ENCODE peak calls at places on chromosomes 7 and 10, in six cellular contexts. M is HepG2, E is HCT116, K is H1, Z is K562, W is GM12878. Q is an unnamed sample.

GRCh38 chr7:95649546-95649945 is 53.2 kb upstream of the PDK4 start:
- DNase-seq in M (no peak), E (no peak), K (no peak), Z (no peak), W (no peak), Q (no peak)

GRCh38 chr7:151086802-151087246 is 549 bp downstream of the AGAP3 start:
- DNase-seq in M (no peak), E (no peak), K (no peak), Z (no peak), W (no peak), Q (peak; percentile 50)

GRCh38 chr10:12235796-12236195 is 39.8 kb downstream of the CDC123 start:
- DNase-seq in M (peak; percentile 69), E (no peak), K (no peak), Z (no peak), W (no peak), Q (no peak)

GRCh38 chr7:39410582-39410981 is 155.6 kb upstream of the YAE1 start:
- DNase-seq in M (no peak), E (no peak), K (no peak), Z (no peak), W (no peak), Q (no peak)

GRCh38 chr10:114674321-114674720 is 16.2 kb upstream of the ABLIM1 start:
- DNase-seq in M (no peak), E (no peak), K (no peak), Z (no peak), W (no peak), Q (no peak)

GRCh38 chr10:97124211-97124610 is 61.5 kb downstream of the SLIT1 start:
- DNase-seq in M (no peak), E (no peak), K (no peak), Z (no peak), W (no peak), Q (no peak)

GRCh38 chr7:20588678-20589077 is 26.8 kb upstream of the ABCB5 start:
- DNase-seq in M (no peak), E (no peak), K (no peak), Z (no peak), W (no peak), Q (no peak)

GRCh38 chr7:110871856-110872255 is 219.1 kb upstream of the LRRN3 start:
- DNase-seq in M (no peak), E (no peak), K (no peak), Z (no peak), W (no peak), Q (no peak)

GRCh38 chr10:60910543-60910942 is 33.4 kb downstream of the RHOBTB1 start:
- DNase-seq in M (no peak), E (no peak), K (no peak), Z (no peak), W (no peak), Q (no peak)

GRCh38 chr10:3668276-3668960 is 116.6 kb downstream of the KLF6 start:
- DNase-seq in M (peak; percentile 55), E (no peak), K (peak; percentile 47), Z (peak; percentile 81), W (no peak), Q (peak; percentile 66)

GRCh38 chr7:96097802-96098201 is 224.1 kb downstream of the SLC25A13 start:
- DNase-seq in M (no peak), E (no peak), K (no peak), Z (no peak), W (no peak), Q (no peak)

GRCh38 chr10:125694874-125695273 is 11.9 kb upstream of the TEX36 start:
- DNase-seq in M (no peak), E (no peak), K (no peak), Z (no peak), W (no peak), Q (no peak)

GRCh38 chr7:128155100-128155763 is 85.8 kb upstream of the LEP start:
- DNase-seq in M (no peak), E (no peak), K (no peak), Z (peak; percentile 53), W (no peak), Q (no peak)

GRCh38 chr7:36116347-36117200 is 36.5 kb upstream of the EEPD1 start:
- DNase-seq in M (peak; percentile 67), E (peak; percentile 56), K (no peak), Z (no peak), W (no peak), Q (no peak)

DNA sequence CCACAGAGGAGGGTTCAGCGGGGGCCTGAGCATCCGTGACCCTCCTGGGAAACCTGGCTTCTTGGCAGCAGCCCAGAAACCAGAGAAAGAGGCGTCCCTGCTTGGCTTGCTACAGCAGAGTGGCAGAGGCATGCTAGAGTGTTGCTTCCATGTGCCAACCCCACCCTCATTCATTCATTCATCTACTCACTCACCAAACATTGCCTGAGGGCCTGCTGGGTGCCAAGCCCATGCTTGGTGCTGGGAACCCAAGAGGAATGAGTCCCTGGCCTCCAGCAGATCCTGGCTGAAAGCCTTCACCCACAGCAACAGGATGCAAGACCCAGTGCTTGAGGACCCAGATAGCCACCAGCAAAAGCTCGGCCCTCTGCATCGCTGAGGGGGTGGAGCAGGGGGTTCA is 129.0 kb downstream of the CDH23 start:
- DNase-seq in M (no peak), E (no peak), K (no peak), Z (no peak), W (no peak), Q (no peak)
- TF ChIP-seq ATF3 in M (no peak), E (no peak), K (no peak), Z (no peak), W (no peak), Q (no peak)

GRCh38 chr10:74238031-74238431 is 87.0 kb downstream of the ADK start:
- DNase-seq in M (no peak), E (no peak), K (no peak), Z (no peak), W (no peak), Q (no peak)
- TF ChIP-seq ATF3 in M (no peak), E (no peak), K (no peak), Z (no peak), W (no peak), Q (no peak)

GRCh38 chr7:149144996-149145850 is 2.0 kb upstream of the ZNF398 start:
- DNase-seq in M (no peak), E (peak; percentile 74), K (peak; percentile 88), Z (no peak), W (no peak), Q (no peak)
- TF ChIP-seq ATF3 in M (no peak), E (no peak), K (no peak), Z (no peak), W (no peak), Q (no peak)

DNA sequence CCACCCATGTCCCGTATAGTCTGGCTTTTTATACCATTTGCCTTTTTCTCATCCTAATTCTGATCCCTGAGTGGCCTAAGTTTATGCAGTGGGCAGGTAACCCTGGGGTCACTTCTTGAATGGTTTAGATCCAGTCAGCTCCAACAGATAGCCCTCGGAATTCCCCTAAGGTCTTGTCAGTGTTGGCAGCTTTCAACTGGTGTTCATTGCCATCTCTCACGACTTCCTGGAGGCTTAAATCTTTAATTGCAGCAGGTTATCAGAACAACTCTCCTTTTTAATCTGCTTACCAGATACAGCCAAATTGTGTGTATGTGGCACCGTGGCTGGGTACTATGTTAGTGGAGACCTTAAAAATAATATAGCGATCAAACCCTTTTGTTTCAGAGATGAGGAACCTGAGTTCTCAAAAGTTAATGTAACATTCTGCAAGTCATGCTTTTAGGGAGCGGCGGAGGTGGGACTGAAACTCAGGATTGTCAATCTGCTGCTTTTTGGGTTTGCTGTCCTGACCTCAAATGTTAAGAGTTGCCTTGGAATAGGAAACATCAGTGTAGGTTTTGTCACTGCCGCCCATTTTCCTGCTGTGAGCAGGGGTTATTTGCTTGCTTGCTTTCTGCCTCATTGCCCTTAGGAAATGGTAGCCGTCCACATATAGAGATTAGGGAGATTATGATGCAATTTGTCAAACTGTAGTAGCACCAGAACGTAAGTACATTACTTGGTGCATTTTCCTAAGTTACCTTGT is 810 bp downstream of the DLD start:
- DNase-seq in M (no peak), E (no peak), K (no peak), Z (peak; percentile 54), W (no peak), Q (no peak)
- TF ChIP-seq ATF3 in M (no peak), E (no peak), K (no peak), Z (no peak), W (no peak), Q (no peak)

GRCh38 chr10:33073641-33074410 is 115.8 kb upstream of the ITGB1 start:
- DNase-seq in M (no peak), E (no peak), K (no peak), Z (no peak), W (no peak), Q (no peak)
- TF ChIP-seq ATF3 in M (no peak), E (no peak), K (no peak), Z (no peak), W (no peak), Q (no peak)

GRCh38 chr10:132886211-132887099 is 55.9 kb downstream of the CFAP46 start:
- DNase-seq in M (peak; percentile 7), E (no peak), K (no peak), Z (no peak), W (no peak), Q (peak; percentile 14)
- TF ChIP-seq ATF3 in M (no peak), E (no peak), K (no peak), Z (no peak), W (no peak), Q (no peak)

DNA sequence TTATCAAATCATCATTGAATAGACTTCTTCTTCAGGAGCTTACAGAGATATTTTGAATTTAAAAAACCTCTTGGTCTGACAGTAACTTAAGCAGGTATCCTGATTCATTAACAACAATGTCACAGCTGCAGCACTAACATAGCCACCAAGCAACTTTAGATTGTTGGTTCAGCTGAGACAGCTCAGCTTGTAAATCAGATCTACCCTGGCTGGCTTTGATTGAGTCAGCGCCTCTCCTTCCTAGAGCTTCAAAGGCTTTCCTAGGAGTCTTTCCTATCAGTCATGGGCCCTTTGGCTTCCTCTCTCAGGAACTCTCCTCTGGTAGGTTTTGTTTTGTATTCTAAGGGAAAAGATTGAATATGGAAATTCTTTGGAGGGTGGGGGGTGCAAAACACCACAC is 70.7 kb upstream of the STEAP4 start:
- DNase-seq in M (no peak), E (peak; percentile 68), K (peak; percentile 34), Z (no peak), W (no peak), Q (peak; percentile 34)
- TF ChIP-seq ATF3 in M (no peak), E (no peak), K (no peak), Z (no peak), W (no peak), Q (no peak)

GRCh38 chr10:81600185-81600584 is 274.8 kb upstream of the NRG3 start:
- DNase-seq in M (no peak), E (no peak), K (no peak), Z (no peak), W (no peak), Q (no peak)
- TF ChIP-seq ATF3 in M (no peak), E (no peak), K (no peak), Z (no peak), W (no peak), Q (no peak)

DNA sequence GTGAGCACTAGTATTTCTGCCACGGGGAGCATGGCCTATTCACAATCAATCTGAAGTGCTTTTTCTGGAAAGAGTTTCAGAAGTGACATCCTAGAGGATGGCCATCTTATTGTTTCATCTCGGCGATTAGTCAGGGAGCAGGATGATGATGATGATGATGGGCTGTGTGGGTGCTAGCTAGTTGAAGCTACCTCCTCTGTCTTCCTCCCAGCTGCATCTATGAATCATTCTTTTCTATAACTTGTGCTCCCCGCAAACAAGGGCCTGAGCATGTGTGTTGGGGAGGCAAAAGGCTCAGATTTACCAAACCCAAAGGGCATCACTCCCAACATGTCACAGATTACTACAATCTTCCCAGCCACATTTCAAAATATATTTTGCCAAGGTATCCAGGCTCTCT is 118.7 kb upstream of the LAMB4 start:
- DNase-seq in M (no peak), E (no peak), K (no peak), Z (no peak), W (no peak), Q (no peak)
- TF ChIP-seq ATF3 in M (no peak), E (no peak), K (no peak), Z (no peak), W (no peak), Q (no peak)

GRCh38 chr10:95273393-95274312 is 17.1 kb downstream of the PDLIM1 start:
- DNase-seq in M (peak; percentile 98), E (no peak), K (no peak), Z (no peak), W (no peak), Q (no peak)
- TF ChIP-seq ATF3 in M (peak; percentile 75), E (no peak), K (no peak), Z (no peak), W (no peak), Q (no peak)

Q was measured in WTC11.